ENCODE peak calls at places on chromosome 6, in ten cellular contexts. O is A549, E is kidney epithelial cell, Y is psoas muscle, S is left ventricle myocardium inferior, B is fibroblast of the aortic adventitia, U is tibial nerve, I is transverse colon, W is WTC11, P is AG04449. X is an unnamed sample.

GRCh38 chr6:145643760-145644159 is 91.6 kb downstream of the EPM2A start:
- DNase-seq in W (no peak), U (no peak), B (peak), S (no peak), E (no peak), O (no peak), I (no peak), P (no peak), Y (no peak), X (no peak)

GRCh38 chr6:33904050-33904827 is 100.4 kb upstream of the MLN start:
- DNase-seq in W (no peak), S (no peak), P (no peak), O (no peak), I (peak), U (no peak), E (no peak), B (no peak), Y (no peak), X (no peak)

GRCh38 chr6:95280690-95281273 is 296.6 kb upstream of the MANEA start:
- DNase-seq in W (no peak), S (no peak), Y (no peak), P (no peak), U (no peak), B (peak), I (no peak), O (no peak), E (no peak), X (no peak)

GRCh38 chr6:142009647-142010046 is 123.1 kb upstream of the GJE1 start:
- DNase-seq in W (no peak), O (no peak), Y (no peak), E (no peak), B (peak), P (no peak), I (no peak), U (no peak), S (no peak), X (no peak)

GRCh38 chr6:87731818-87732661 is 30.0 kb upstream of the AKIRIN2 start:
- DNase-seq in E (peak), P (peak), Y (peak), U (peak), I (peak), W (no peak), B (peak), S (peak), O (peak), X (no peak)

GRCh38 chr6:55958790-55959189 is 83.4 kb upstream of the BMP5 start:
- DNase-seq in W (no peak), Y (no peak), U (no peak), O (no peak), S (no peak), I (no peak), E (no peak), P (no peak), B (no peak), X (no peak)

GRCh38 chr6:163490826-163491577 is 76.5 kb downstream of the QKI start:
- DNase-seq in U (peak), I (peak), E (no peak), S (peak), W (no peak), B (peak), Y (peak), P (no peak), O (peak), X (no peak)

GRCh38 chr6:121055572-121056163 is 278.6 kb downstream of the TBC1D32 start:
- DNase-seq in U (no peak), Y (no peak), E (no peak), O (peak), B (peak), I (no peak), P (no peak), W (no peak), S (no peak), X (no peak)

GRCh38 chr6:136846046-136846445 is 23.7 kb downstream of the PEX7 start:
- DNase-seq in O (peak), W (peak), P (peak), S (no peak), E (no peak), Y (no peak), I (peak), U (no peak), B (peak), X (no peak)

DNA sequence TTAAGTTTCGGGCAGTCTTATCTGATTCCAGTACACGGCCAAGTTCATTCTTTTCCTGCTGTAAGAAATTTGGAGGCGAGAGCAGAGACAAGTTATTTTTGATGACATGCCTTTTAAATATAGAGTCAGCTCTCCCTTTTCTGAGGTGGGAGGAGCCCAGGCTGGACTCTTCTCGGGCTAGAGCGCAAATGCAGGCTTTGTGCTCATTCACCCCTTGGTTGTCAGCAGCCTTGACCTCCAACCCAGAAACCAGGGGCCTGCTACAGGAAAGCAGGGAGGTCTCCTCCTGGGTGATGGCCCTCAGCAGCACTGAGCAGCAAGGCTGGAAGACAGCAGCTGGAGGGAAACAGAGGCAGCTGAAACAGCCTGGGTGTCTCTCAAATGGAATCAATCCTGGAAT is 28.0 kb upstream of the ECI2 start:
- DNase-seq in U (no peak), S (no peak), P (no peak), O (no peak), B (no peak), W (no peak), E (no peak), Y (no peak), I (no peak), X (no peak)
- TF ChIP-seq CTCF in U (no peak), S (no peak), P (no peak), O (no peak), B (no peak), W (no peak), E (no peak), Y (no peak), I (no peak), X (no peak)

GRCh38 chr6:6221829-6222535 is 98.5 kb downstream of the F13A1 start:
- DNase-seq in P (no peak), I (peak), Y (no peak), W (peak), O (no peak), S (no peak), U (no peak), E (no peak), B (no peak), X (peak)
- TF ChIP-seq CTCF in P (no peak), I (peak), Y (peak), W (peak), O (no peak), S (peak), U (no peak), E (peak), B (no peak), X (peak)

GRCh38 chr6:90497411-90497810 is 89.5 kb downstream of the MAP3K7 start:
- DNase-seq in I (no peak), U (no peak), E (no peak), S (no peak), P (no peak), B (no peak), Y (no peak), W (no peak), O (no peak), X (no peak)
- TF ChIP-seq CTCF in I (no peak), U (no peak), E (no peak), S (peak), P (no peak), B (no peak), Y (no peak), W (no peak), O (no peak), X (no peak)

GRCh38 chr6:144416244-144416643 is 131.1 kb downstream of the UTRN start:
- DNase-seq in I (no peak), W (no peak), O (no peak), U (no peak), B (no peak), Y (no peak), S (no peak), P (no peak), E (no peak), X (no peak)
- TF ChIP-seq CTCF in I (no peak), W (no peak), O (no peak), U (no peak), B (no peak), Y (no peak), S (no peak), P (no peak), E (no peak), X (no peak)

GRCh38 chr6:51844391-51844735 is 243.1 kb downstream of the PKHD1 start:
- DNase-seq in U (no peak), E (no peak), B (no peak), S (no peak), I (no peak), O (no peak), P (no peak), W (peak), Y (no peak), X (no peak)
- TF ChIP-seq CTCF in U (peak), E (peak), B (no peak), S (no peak), I (no peak), O (no peak), P (no peak), W (no peak), Y (no peak), X (no peak)